ENCODE peak calls at places on chromosome 14, in nine cellular contexts. One of them, this sample, is unnamed.

GRCh38 chr14:63632932-63633514 is 8.6 kb downstream of the WDR89 start:
- DNase-seq in GM12878: no peak
- DNase-seq in SK-N-SH: peak
- DNase-seq in K562: no peak
- DNase-seq in A549: peak
- DNase-seq in WTC11: no peak
- DNase-seq in endothelial cell of umbilical vein: peak
- DNase-seq in HepG2: peak
- DNase-seq in HCT116: peak
- DNase-seq in this sample: peak

GRCh38 chr14:61334197-61334701 is 12.9 kb downstream of the PRKCH start:
- DNase-seq in WTC11: no peak
- DNase-seq in K562: no peak
- DNase-seq in GM12878: no peak
- DNase-seq in A549: no peak
- DNase-seq in HCT116: no peak
- DNase-seq in endothelial cell of umbilical vein: peak
- DNase-seq in SK-N-SH: no peak
- DNase-seq in HepG2: no peak
- DNase-seq in this sample: no peak

GRCh38 chr14:67517083-67517482 is 16.0 kb upstream of the PLEKHH1 start:
- DNase-seq in WTC11: peak
- DNase-seq in HepG2: no peak
- DNase-seq in endothelial cell of umbilical vein: no peak
- DNase-seq in A549: no peak
- DNase-seq in HCT116: no peak
- DNase-seq in SK-N-SH: no peak
- DNase-seq in GM12878: no peak
- DNase-seq in K562: no peak
- DNase-seq in this sample: no peak

GRCh38 chr14:92651106-92651792 is 97.2 kb downstream of the LGMN start:
- DNase-seq in GM12878: peak
- DNase-seq in endothelial cell of umbilical vein: no peak
- DNase-seq in A549: no peak
- DNase-seq in HepG2: no peak
- DNase-seq in WTC11: no peak
- DNase-seq in HCT116: no peak
- DNase-seq in SK-N-SH: no peak
- DNase-seq in K562: no peak
- DNase-seq in this sample: peak

GRCh38 chr14:27553820-27554219 is 956.0 kb upstream of the NOVA1 start:
- DNase-seq in endothelial cell of umbilical vein: peak
- DNase-seq in WTC11: no peak
- DNase-seq in A549: peak
- DNase-seq in SK-N-SH: no peak
- DNase-seq in HepG2: no peak
- DNase-seq in GM12878: no peak
- DNase-seq in HCT116: no peak
- DNase-seq in K562: no peak
- DNase-seq in this sample: no peak

GRCh38 chr14:77158175-77158908 is 16.8 kb upstream of the ZDHHC22 start:
- DNase-seq in endothelial cell of umbilical vein: peak
- DNase-seq in K562: peak
- DNase-seq in HepG2: no peak
- DNase-seq in HCT116: no peak
- DNase-seq in GM12878: no peak
- DNase-seq in SK-N-SH: peak
- DNase-seq in WTC11: peak
- DNase-seq in A549: peak
- DNase-seq in this sample: no peak

GRCh38 chr14:69711065-69711464 is 55.9 kb upstream of the SRSF5 start:
- DNase-seq in HepG2: no peak
- DNase-seq in endothelial cell of umbilical vein: no peak
- DNase-seq in WTC11: no peak
- DNase-seq in K562: no peak
- DNase-seq in SK-N-SH: no peak
- DNase-seq in HCT116: no peak
- DNase-seq in A549: no peak
- DNase-seq in GM12878: no peak
- DNase-seq in this sample: no peak

GRCh38 chr14:24784981-24785380 is 151.0 kb upstream of the GZMB start:
- DNase-seq in endothelial cell of umbilical vein: no peak
- DNase-seq in HCT116: no peak
- DNase-seq in A549: no peak
- DNase-seq in SK-N-SH: no peak
- DNase-seq in WTC11: no peak
- DNase-seq in HepG2: no peak
- DNase-seq in K562: no peak
- DNase-seq in GM12878: no peak
- DNase-seq in this sample: no peak

GRCh38 chr14:100855256-100855930 is 29.5 kb downstream of the MEG3 start:
- DNase-seq in HCT116: no peak
- DNase-seq in A549: peak
- DNase-seq in GM12878: no peak
- DNase-seq in WTC11: no peak
- DNase-seq in SK-N-SH: no peak
- DNase-seq in endothelial cell of umbilical vein: no peak
- DNase-seq in K562: no peak
- DNase-seq in HepG2: no peak
- DNase-seq in this sample: no peak

GRCh38 chr14:56741325-56741724 is 69.0 kb downstream of the OTX2 start:
- DNase-seq in WTC11: no peak
- DNase-seq in A549: no peak
- DNase-seq in HCT116: no peak
- DNase-seq in GM12878: no peak
- DNase-seq in endothelial cell of umbilical vein: no peak
- DNase-seq in HepG2: peak
- DNase-seq in K562: no peak
- DNase-seq in SK-N-SH: no peak
- DNase-seq in this sample: no peak

GRCh38 chr14:50820786-50821185 is 10.2 kb downstream of the NIN start:
- DNase-seq in A549: no peak
- DNase-seq in K562: no peak
- DNase-seq in SK-N-SH: no peak
- DNase-seq in WTC11: no peak
- DNase-seq in endothelial cell of umbilical vein: no peak
- DNase-seq in HepG2: no peak
- DNase-seq in HCT116: no peak
- DNase-seq in GM12878: no peak
- DNase-seq in this sample: peak

GRCh38 chr14:55059333-55059732 is 7.9 kb downstream of the MAPK1IP1L start:
- DNase-seq in A549: no peak
- DNase-seq in GM12878: no peak
- DNase-seq in SK-N-SH: no peak
- DNase-seq in WTC11: no peak
- DNase-seq in K562: no peak
- DNase-seq in endothelial cell of umbilical vein: no peak
- DNase-seq in HCT116: no peak
- DNase-seq in HepG2: peak
- DNase-seq in this sample: no peak

GRCh38 chr14:94451091-94451751 is 1.4 kb downstream of the SERPINA11 start:
- DNase-seq in K562: no peak
- DNase-seq in HCT116: no peak
- DNase-seq in SK-N-SH: no peak
- DNase-seq in A549: no peak
- DNase-seq in endothelial cell of umbilical vein: no peak
- DNase-seq in HepG2: peak
- DNase-seq in WTC11: peak
- DNase-seq in GM12878: no peak
- DNase-seq in this sample: no peak

GRCh38 chr14:104143521-104144452 is 5.4 kb downstream of the KIF26A start:
- DNase-seq in GM12878: no peak
- DNase-seq in endothelial cell of umbilical vein: no peak
- DNase-seq in SK-N-SH: peak
- DNase-seq in HepG2: no peak
- DNase-seq in A549: no peak
- DNase-seq in WTC11: peak
- DNase-seq in HCT116: no peak
- DNase-seq in K562: no peak
- DNase-seq in this sample: no peak

GRCh38 chr14:94367347-94367746 is 21.1 kb downstream of the SERPINA1 start:
- DNase-seq in K562: no peak
- DNase-seq in SK-N-SH: no peak
- DNase-seq in GM12878: no peak
- DNase-seq in HCT116: no peak
- DNase-seq in endothelial cell of umbilical vein: no peak
- DNase-seq in HepG2: no peak
- DNase-seq in WTC11: no peak
- DNase-seq in A549: no peak
- DNase-seq in this sample: peak

GRCh38 chr14:67569011-67569650 is 30.9 kb downstream of the PIGH start:
- DNase-seq in K562: no peak
- DNase-seq in HCT116: no peak
- DNase-seq in endothelial cell of umbilical vein: no peak
- DNase-seq in A549: no peak
- DNase-seq in HepG2: no peak
- DNase-seq in GM12878: no peak
- DNase-seq in SK-N-SH: no peak
- DNase-seq in WTC11: peak
- DNase-seq in this sample: peak

GRCh38 chr14:36661506-36662257 is at the start of gene PAX9:
- DNase-seq in endothelial cell of umbilical vein: peak
- DNase-seq in SK-N-SH: peak
- DNase-seq in WTC11: peak
- DNase-seq in GM12878: peak
- DNase-seq in K562: peak
- DNase-seq in HCT116: peak
- DNase-seq in HepG2: peak
- DNase-seq in A549: peak
- DNase-seq in this sample: peak

GRCh38 chr14:35341454-35342159 is 49.4 kb downstream of the PSMA6 start:
- DNase-seq in GM12878: no peak
- DNase-seq in A549: peak
- DNase-seq in HCT116: peak
- DNase-seq in WTC11: peak
- DNase-seq in HepG2: peak
- DNase-seq in SK-N-SH: peak
- DNase-seq in endothelial cell of umbilical vein: peak
- DNase-seq in K562: no peak
- DNase-seq in this sample: peak

GRCh38 chr14:23129759-23130316 is 10.8 kb upstream of the CEBPE start:
- DNase-seq in HepG2: no peak
- DNase-seq in WTC11: no peak
- DNase-seq in GM12878: no peak
- DNase-seq in HCT116: no peak
- DNase-seq in A549: no peak
- DNase-seq in endothelial cell of umbilical vein: peak
- DNase-seq in K562: no peak
- DNase-seq in SK-N-SH: no peak
- DNase-seq in this sample: no peak
- TF ChIP-seq MAX in HepG2: no peak
- TF ChIP-seq MAX in WTC11: no peak
- TF ChIP-seq MAX in GM12878: no peak
- TF ChIP-seq MAX in HCT116: no peak
- TF ChIP-seq MAX in A549: no peak
- TF ChIP-seq MAX in endothelial cell of umbilical vein: no peak
- TF ChIP-seq MAX in K562: no peak
- TF ChIP-seq MAX in SK-N-SH: no peak
- TF ChIP-seq MAX in this sample: no peak

DNA sequence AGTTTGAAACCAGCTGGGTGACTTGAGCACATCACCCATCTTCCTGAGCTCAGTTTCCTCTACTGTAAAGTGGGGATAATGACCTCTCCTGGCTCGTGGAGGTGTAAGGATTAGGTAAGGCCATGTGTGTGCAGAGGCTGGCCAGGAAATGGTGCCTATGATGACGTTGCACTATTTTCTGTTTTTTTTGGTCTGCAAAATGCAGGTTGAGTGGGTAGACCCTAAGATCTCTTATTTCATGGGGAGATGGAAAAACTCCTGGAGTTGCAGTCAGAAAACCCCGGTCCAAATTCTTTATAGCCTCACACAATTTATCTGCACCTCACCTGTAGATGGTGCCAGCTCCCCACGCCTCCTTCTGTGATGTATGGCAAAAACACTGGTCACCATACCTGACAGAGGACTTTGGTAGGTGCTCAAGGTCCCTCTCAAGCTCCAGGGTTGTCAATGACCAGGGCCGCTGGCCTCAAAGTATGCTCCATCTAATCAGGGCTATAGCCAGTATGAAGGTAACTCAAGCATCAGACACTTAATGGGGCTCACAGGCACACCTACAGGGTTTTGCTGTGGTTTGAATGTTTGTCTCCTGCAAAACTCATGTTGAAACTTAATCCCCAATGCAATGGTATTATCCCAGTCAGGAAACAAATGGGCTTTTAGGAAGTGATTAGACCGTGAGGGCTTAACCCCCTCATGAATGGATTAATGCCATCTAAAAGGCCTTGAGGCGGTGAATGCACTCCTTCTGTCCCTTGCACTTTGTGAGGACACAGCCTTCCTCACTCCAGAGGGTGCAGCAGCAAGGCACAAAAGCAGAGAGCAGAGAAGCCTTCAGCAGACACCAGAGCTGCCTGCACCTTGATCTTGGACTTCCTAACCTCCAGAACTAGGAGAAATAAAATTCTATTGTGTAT is 17.6 kb downstream of the C14orf132 start:
- DNase-seq in HepG2: peak
- DNase-seq in GM12878: no peak
- DNase-seq in K562: no peak
- DNase-seq in HCT116: no peak
- DNase-seq in SK-N-SH: peak
- DNase-seq in endothelial cell of umbilical vein: no peak
- DNase-seq in A549: no peak
- DNase-seq in WTC11: peak
- DNase-seq in this sample: no peak
- TF ChIP-seq CTCF in HepG2: peak
- TF ChIP-seq CTCF in GM12878: peak
- TF ChIP-seq CTCF in K562: no peak
- TF ChIP-seq CTCF in HCT116: peak
- TF ChIP-seq CTCF in SK-N-SH: no peak
- TF ChIP-seq CTCF in endothelial cell of umbilical vein: no peak
- TF ChIP-seq CTCF in A549: peak
- TF ChIP-seq CTCF in WTC11: no peak
- TF ChIP-seq CTCF in this sample: no peak

GRCh38 chr14:102275866-102276265 is 29.1 kb downstream of the MOK start:
- DNase-seq in A549: no peak
- DNase-seq in SK-N-SH: no peak
- DNase-seq in GM12878: no peak
- DNase-seq in K562: no peak
- DNase-seq in HepG2: no peak
- DNase-seq in WTC11: no peak
- DNase-seq in endothelial cell of umbilical vein: no peak
- DNase-seq in HCT116: no peak
- DNase-seq in this sample: no peak

GRCh38 chr14:102277874-102278630 is 26.9 kb downstream of the MOK start:
- DNase-seq in endothelial cell of umbilical vein: no peak
- DNase-seq in SK-N-SH: no peak
- DNase-seq in A549: no peak
- DNase-seq in WTC11: no peak
- DNase-seq in HCT116: no peak
- DNase-seq in HepG2: no peak
- DNase-seq in K562: no peak
- DNase-seq in GM12878: no peak
- DNase-seq in this sample: no peak

GRCh38 chr14:102272392-102272791 is 32.6 kb downstream of the MOK start:
- DNase-seq in endothelial cell of umbilical vein: no peak
- DNase-seq in WTC11: no peak
- DNase-seq in GM12878: no peak
- DNase-seq in SK-N-SH: no peak
- DNase-seq in A549: no peak
- DNase-seq in HepG2: no peak
- DNase-seq in K562: no peak
- DNase-seq in HCT116: no peak
- DNase-seq in this sample: no peak
- TF ChIP-seq MAX in endothelial cell of umbilical vein: no peak
- TF ChIP-seq MAX in WTC11: no peak
- TF ChIP-seq MAX in GM12878: no peak
- TF ChIP-seq MAX in SK-N-SH: no peak
- TF ChIP-seq MAX in A549: no peak
- TF ChIP-seq MAX in HepG2: no peak
- TF ChIP-seq MAX in K562: no peak
- TF ChIP-seq MAX in HCT116: no peak
- TF ChIP-seq MAX in this sample: no peak

GRCh38 chr14:65940056-65940735 is 527.7 kb downstream of the FUT8 start:
- DNase-seq in A549: peak
- DNase-seq in SK-N-SH: peak
- DNase-seq in GM12878: no peak
- DNase-seq in HepG2: peak
- DNase-seq in HCT116: peak
- DNase-seq in endothelial cell of umbilical vein: no peak
- DNase-seq in WTC11: no peak
- DNase-seq in K562: peak
- DNase-seq in this sample: peak
- TF ChIP-seq CTCF in A549: no peak
- TF ChIP-seq CTCF in SK-N-SH: peak
- TF ChIP-seq CTCF in GM12878: peak
- TF ChIP-seq CTCF in HepG2: peak
- TF ChIP-seq CTCF in HCT116: peak
- TF ChIP-seq CTCF in endothelial cell of umbilical vein: no peak
- TF ChIP-seq CTCF in WTC11: no peak
- TF ChIP-seq CTCF in K562: peak
- TF ChIP-seq CTCF in this sample: peak

This sample was measured in NB4.